ENCODE peak calls at places on chromosomes 13 and 19, in ten cellular contexts. C, Z, F, S, L, M, N, H, A and X are unnamed samples.

GRCh38 chr19:47670736-47671135 is 42.5 kb upstream of the EHD2 start:
- DNase-seq in S (peak; percentile 64), N (no peak), C (no peak), Z (no peak), L (no peak), A (no peak), M (no peak), F (no peak), H (no peak), X (no peak)

GRCh38 chr19:12331211-12331941 is 2.1 kb downstream of the ZNF563 start:
- DNase-seq in C (no peak), F (no peak), H (no peak), Z (no peak), N (no peak), S (no peak), A (no peak), L (no peak), M (no peak), X (no peak)

GRCh38 chr19:33156354-33156753 is 24.4 kb downstream of the WDR88 start:
- DNase-seq in A (no peak), N (no peak), H (no peak), M (peak; percentile 86), L (peak; percentile 59), F (no peak), C (no peak), Z (no peak), S (no peak), X (no peak)

GRCh38 chr13:50224534-50224933 is 209.3 kb downstream of the KCNRG start:
- DNase-seq in F (no peak), Z (no peak), N (no peak), H (peak; percentile 95), C (no peak), S (no peak), L (no peak), M (peak; percentile 89), A (no peak), X (no peak)

GRCh38 chr19:15776264-15776663 is 11.2 kb upstream of the OR10H5 start:
- DNase-seq in Z (no peak), H (no peak), C (no peak), M (no peak), A (no peak), S (no peak), F (no peak), N (no peak), L (no peak), X (no peak)

GRCh38 chr13:37369618-37370017 is 228.9 kb downstream of the POSTN start:
- DNase-seq in L (peak; percentile 74), C (peak; percentile 12), A (no peak), S (no peak), N (no peak), H (peak; percentile 10), M (peak; percentile 49), F (no peak), Z (no peak), X (no peak)

GRCh38 chr19:8681345-8682021 is 17.1 kb downstream of the ACTL9 start:
- DNase-seq in C (no peak), F (no peak), A (no peak), N (no peak), L (no peak), Z (no peak), M (peak; percentile 11), H (no peak), S (no peak), X (no peak)

GRCh38 chr13:50094615-50095293 is 79.5 kb downstream of the KCNRG start:
- DNase-seq in S (no peak), Z (no peak), C (no peak), A (no peak), H (peak; percentile 60), L (peak; percentile 10), F (no peak), N (no peak), M (peak; percentile 62), X (no peak)

GRCh38 chr19:20503536-20503935 is 62.0 kb downstream of the ZNF737 start:
- DNase-seq in M (peak; percentile 73), F (no peak), L (peak; percentile 8), N (no peak), C (peak; percentile 44), A (no peak), Z (no peak), S (no peak), H (peak; percentile 46), X (no peak)

GRCh38 chr13:79901336-79901735 is 420.4 kb downstream of the NDFIP2 start:
- DNase-seq in F (no peak), C (no peak), S (no peak), H (peak; percentile 5), L (no peak), A (no peak), M (peak; percentile 48), N (no peak), Z (no peak), X (no peak)

GRCh38 chr13:23654111-23655110 is 84.2 kb downstream of the TNFRSF19 start:
- DNase-seq in L (no peak), H (peak; percentile 76), S (no peak), N (no peak), C (no peak), Z (no peak), F (no peak), A (no peak), M (peak; percentile 32), X (no peak)

GRCh38 chr13:107518780-107519179 is 696.6 kb downstream of the LIG4 start:
- DNase-seq in F (no peak), N (no peak), Z (no peak), S (no peak), A (no peak), M (no peak), L (no peak), H (no peak), C (no peak), X (no peak)

GRCh38 chr13:110607675-110608224 is 7.6 kb upstream of the NAXD start:
- DNase-seq in C (no peak), M (no peak), N (no peak), S (no peak), Z (no peak), L (no peak), F (no peak), H (no peak), A (no peak), X (no peak)

GRCh38 chr19:18150776-18151624 is 2.0 kb upstream of the PIK3R2 start:
- DNase-seq in A (no peak), C (no peak), M (no peak), Z (no peak), F (no peak), L (no peak), N (no peak), S (no peak), H (no peak), X (no peak)

GRCh38 chr19:18152444-18152816 is 533 bp upstream of the PIK3R2 start:
- DNase-seq in L (peak; percentile 97), F (peak; percentile 92), A (peak; percentile 98), C (peak; percentile 74), H (peak; percentile 88), M (peak; percentile 99), Z (peak; percentile 100), S (no peak), N (peak; percentile 96), X (peak; percentile 93)

GRCh38 chr19:18153555-18154134 is 682 bp downstream of the PIK3R2 start:
- DNase-seq in S (no peak), A (no peak), H (no peak), Z (no peak), M (no peak), F (no peak), L (no peak), N (no peak), C (no peak), X (no peak)

GRCh38 chr19:18155095-18156087 is 2.4 kb downstream of the PIK3R2 start:
- DNase-seq in N (no peak), Z (no peak), A (no peak), H (no peak), S (peak; percentile 89), F (no peak), M (no peak), C (no peak), L (no peak), X (no peak)

GRCh38 chr19:18152817-18153554 is at the start of gene PIK3R2:
- DNase-seq in F (peak; percentile 97), C (peak; percentile 82), L (peak; percentile 99), Z (peak; percentile 100), S (peak; percentile 99), N (peak; percentile 99), M (peak; percentile 99), A (peak; percentile 100), H (peak; percentile 98), X (peak; percentile 95)
- TF ChIP-seq CTCF in F (no peak), C (no peak), L (no peak), Z (no peak), S (no peak), N (peak; percentile 3), M (no peak), A (no peak), H (no peak), X (no peak)

GRCh38 chr13:87274209-87274819 is 396.9 kb upstream of the SLITRK5 start:
- DNase-seq in S (no peak), C (no peak), N (no peak), F (no peak), A (no peak), L (peak; percentile 43), H (peak; percentile 26), Z (no peak), M (peak; percentile 23), X (peak; percentile 4)
- TF ChIP-seq CTCF in S (peak; percentile 95), C (no peak), N (peak; percentile 14), F (no peak), A (no peak), L (peak; percentile 55), H (peak; percentile 64), Z (no peak), M (peak; percentile 19), X (peak; percentile 72)

DNA sequence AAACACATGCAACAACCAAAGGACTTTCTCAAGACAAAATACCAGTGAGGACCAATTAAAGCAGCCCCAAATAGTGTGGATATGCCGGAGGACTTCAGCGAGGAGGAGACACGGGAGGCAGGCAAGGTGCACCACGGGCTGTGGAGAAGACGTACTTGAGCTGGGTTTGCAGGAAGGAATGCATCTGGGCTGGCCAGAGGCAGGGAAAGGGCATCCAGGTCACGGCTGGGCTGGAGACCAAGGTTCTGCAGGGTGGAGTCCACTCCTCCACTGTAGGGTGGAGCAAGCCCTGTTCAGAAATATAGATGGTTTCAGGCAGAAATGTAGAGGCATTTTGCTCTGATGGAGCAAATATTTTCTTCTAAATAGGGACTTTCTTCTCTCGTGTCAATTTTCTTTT is 36.6 kb upstream of the MEDAG start:
- DNase-seq in A (no peak), H (no peak), F (no peak), L (peak; percentile 86), Z (no peak), N (no peak), C (no peak), M (peak; percentile 53), S (no peak), X (no peak)
- TF ChIP-seq CTCF in A (no peak), H (no peak), F (no peak), L (no peak), Z (no peak), N (no peak), C (no peak), M (no peak), S (no peak), X (no peak)

DNA sequence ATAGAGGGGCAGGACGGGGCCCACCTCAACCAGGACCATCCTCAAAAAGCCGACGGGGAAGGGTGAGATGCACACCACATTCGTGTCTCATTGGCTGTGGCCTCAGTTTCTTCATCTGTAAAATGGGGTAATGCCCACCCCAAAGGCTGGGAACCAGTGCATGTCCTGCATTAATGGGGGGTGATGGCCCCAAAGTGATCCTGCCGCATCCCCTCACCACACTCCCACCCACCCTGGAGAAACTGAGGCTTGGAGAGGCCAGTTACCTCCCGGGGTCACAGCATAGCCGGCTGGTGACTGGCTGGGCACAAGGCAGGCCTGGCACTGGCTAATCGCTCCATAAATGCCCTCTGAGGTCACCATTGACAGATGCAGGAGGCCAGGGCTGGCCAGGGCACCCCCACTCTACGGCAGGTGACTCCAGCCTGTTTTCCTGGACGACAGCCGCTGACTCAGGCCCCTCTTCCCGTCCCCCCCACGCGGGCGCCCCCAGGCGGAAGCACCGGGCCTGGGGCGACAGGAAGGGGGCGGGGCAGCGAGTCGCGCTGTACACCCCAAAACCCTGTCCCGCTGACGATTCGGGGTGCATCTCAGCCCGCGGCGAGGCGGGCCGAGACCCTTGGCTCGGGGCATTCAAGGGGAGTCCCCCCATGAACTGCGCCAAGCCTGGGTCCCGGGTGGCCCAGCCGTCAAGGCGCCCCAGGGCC is 483 bp upstream of the MIDN start:
- DNase-seq in N (peak; percentile 67), A (peak; percentile 92), M (peak; percentile 80), Z (no peak), S (no peak), L (peak; percentile 51), H (no peak), C (no peak), F (no peak), X (no peak)
- TF ChIP-seq CTCF in N (no peak), A (peak; percentile 41), M (peak; percentile 25), Z (no peak), S (no peak), L (peak; percentile 28), H (no peak), C (peak; percentile 58), F (no peak), X (peak; percentile 32)